ENCODE peak calls at places on chromosomes 11 and 22, in six cellular contexts. One of them, this sample, is unnamed.

GRCh38 chr22:29336751-29337490 is 21.4 kb upstream of the RASL10A start:
- DNase-seq in CD4-positive, alpha-beta memory T cell: no peak
- DNase-seq in breast epithelium: no peak
- DNase-seq in neural progenitor cell: no peak
- DNase-seq in H7: no peak
- DNase-seq in cardiac fibroblast: no peak
- DNase-seq in this sample: no peak

GRCh38 chr22:17234144-17234623 is 14.9 kb upstream of the ADA2 start:
- DNase-seq in CD4-positive, alpha-beta memory T cell: no peak
- DNase-seq in breast epithelium: no peak
- DNase-seq in neural progenitor cell: peak; percentile 89
- DNase-seq in H7: peak; percentile 88
- DNase-seq in cardiac fibroblast: peak; percentile 17
- DNase-seq in this sample: no peak

GRCh38 chr11:87870081-87870480 is 305.2 kb downstream of the RAB38 start:
- DNase-seq in CD4-positive, alpha-beta memory T cell: no peak
- DNase-seq in breast epithelium: no peak
- DNase-seq in neural progenitor cell: no peak
- DNase-seq in H7: no peak
- DNase-seq in cardiac fibroblast: no peak
- DNase-seq in this sample: peak; percentile 4

GRCh38 chr11:127000291-127000968 is at the start of gene KIRREL3:
- DNase-seq in CD4-positive, alpha-beta memory T cell: no peak
- DNase-seq in breast epithelium: no peak
- DNase-seq in neural progenitor cell: peak; percentile 72
- DNase-seq in H7: peak; percentile 64
- DNase-seq in cardiac fibroblast: no peak
- DNase-seq in this sample: no peak

GRCh38 chr11:33317662-33318061 is 60.5 kb downstream of the HIPK3 start:
- DNase-seq in CD4-positive, alpha-beta memory T cell: no peak
- DNase-seq in breast epithelium: no peak
- DNase-seq in neural progenitor cell: no peak
- DNase-seq in H7: no peak
- DNase-seq in cardiac fibroblast: no peak
- DNase-seq in this sample: peak; percentile 67

GRCh38 chr11:8863838-8864237 is 47.2 kb upstream of the AKIP1 start:
- DNase-seq in CD4-positive, alpha-beta memory T cell: no peak
- DNase-seq in breast epithelium: no peak
- DNase-seq in neural progenitor cell: no peak
- DNase-seq in H7: no peak
- DNase-seq in cardiac fibroblast: peak; percentile 58
- DNase-seq in this sample: peak; percentile 83

GRCh38 chr11:34606326-34607120 is 14.4 kb upstream of the EHF start:
- DNase-seq in CD4-positive, alpha-beta memory T cell: no peak
- DNase-seq in breast epithelium: no peak
- DNase-seq in neural progenitor cell: no peak
- DNase-seq in H7: no peak
- DNase-seq in cardiac fibroblast: no peak
- DNase-seq in this sample: no peak

GRCh38 chr11:69455969-69456368 is 25.5 kb upstream of the LINC01488 start:
- DNase-seq in CD4-positive, alpha-beta memory T cell: no peak
- DNase-seq in breast epithelium: no peak
- DNase-seq in neural progenitor cell: no peak
- DNase-seq in H7: no peak
- DNase-seq in cardiac fibroblast: no peak
- DNase-seq in this sample: no peak

GRCh38 chr11:36215688-36216050 is 73.6 kb downstream of the COMMD9 start:
- DNase-seq in CD4-positive, alpha-beta memory T cell: no peak
- DNase-seq in breast epithelium: no peak
- DNase-seq in neural progenitor cell: no peak
- DNase-seq in H7: no peak
- DNase-seq in cardiac fibroblast: no peak
- DNase-seq in this sample: no peak

GRCh38 chr11:61860054-61860903 is 31.1 kb downstream of the FADS3 start:
- DNase-seq in CD4-positive, alpha-beta memory T cell: no peak
- DNase-seq in breast epithelium: no peak
- DNase-seq in neural progenitor cell: no peak
- DNase-seq in H7: no peak
- DNase-seq in cardiac fibroblast: peak; percentile 88
- DNase-seq in this sample: no peak

GRCh38 chr11:17473071-17473744 is 3.4 kb downstream of the ABCC8 start:
- DNase-seq in CD4-positive, alpha-beta memory T cell: no peak
- DNase-seq in breast epithelium: no peak
- DNase-seq in neural progenitor cell: peak; percentile 84
- DNase-seq in H7: peak; percentile 92
- DNase-seq in cardiac fibroblast: no peak
- DNase-seq in this sample: peak; percentile 26

GRCh38 chr11:108854366-108854765 is 189.5 kb downstream of the DDX10 start:
- DNase-seq in CD4-positive, alpha-beta memory T cell: peak; percentile 2
- DNase-seq in breast epithelium: no peak
- DNase-seq in neural progenitor cell: no peak
- DNase-seq in H7: no peak
- DNase-seq in cardiac fibroblast: peak; percentile 27
- DNase-seq in this sample: no peak
- H3K4me3 ChIP-seq in CD4-positive, alpha-beta memory T cell: no peak overlapping the region
- H3K4me3 ChIP-seq in breast epithelium: no peak overlapping the region
- H3K4me3 ChIP-seq in neural progenitor cell: no peak overlapping the region
- H3K4me3 ChIP-seq in H7: no peak overlapping the region
- H3K4me3 ChIP-seq in cardiac fibroblast: no peak overlapping the region
- H3K4me3 ChIP-seq in this sample: no peak overlapping the region

GRCh38 chr22:47748887-47749286 is 986.4 kb downstream of the TBC1D22A start:
- DNase-seq in CD4-positive, alpha-beta memory T cell: no peak
- DNase-seq in breast epithelium: no peak
- DNase-seq in neural progenitor cell: no peak
- DNase-seq in H7: no peak
- DNase-seq in cardiac fibroblast: no peak
- DNase-seq in this sample: no peak
- H3K4me3 ChIP-seq in CD4-positive, alpha-beta memory T cell: no peak overlapping the region
- H3K4me3 ChIP-seq in breast epithelium: no peak overlapping the region
- H3K4me3 ChIP-seq in neural progenitor cell: no peak overlapping the region
- H3K4me3 ChIP-seq in H7: no peak overlapping the region
- H3K4me3 ChIP-seq in cardiac fibroblast: no peak overlapping the region
- H3K4me3 ChIP-seq in this sample: no peak overlapping the region

DNA sequence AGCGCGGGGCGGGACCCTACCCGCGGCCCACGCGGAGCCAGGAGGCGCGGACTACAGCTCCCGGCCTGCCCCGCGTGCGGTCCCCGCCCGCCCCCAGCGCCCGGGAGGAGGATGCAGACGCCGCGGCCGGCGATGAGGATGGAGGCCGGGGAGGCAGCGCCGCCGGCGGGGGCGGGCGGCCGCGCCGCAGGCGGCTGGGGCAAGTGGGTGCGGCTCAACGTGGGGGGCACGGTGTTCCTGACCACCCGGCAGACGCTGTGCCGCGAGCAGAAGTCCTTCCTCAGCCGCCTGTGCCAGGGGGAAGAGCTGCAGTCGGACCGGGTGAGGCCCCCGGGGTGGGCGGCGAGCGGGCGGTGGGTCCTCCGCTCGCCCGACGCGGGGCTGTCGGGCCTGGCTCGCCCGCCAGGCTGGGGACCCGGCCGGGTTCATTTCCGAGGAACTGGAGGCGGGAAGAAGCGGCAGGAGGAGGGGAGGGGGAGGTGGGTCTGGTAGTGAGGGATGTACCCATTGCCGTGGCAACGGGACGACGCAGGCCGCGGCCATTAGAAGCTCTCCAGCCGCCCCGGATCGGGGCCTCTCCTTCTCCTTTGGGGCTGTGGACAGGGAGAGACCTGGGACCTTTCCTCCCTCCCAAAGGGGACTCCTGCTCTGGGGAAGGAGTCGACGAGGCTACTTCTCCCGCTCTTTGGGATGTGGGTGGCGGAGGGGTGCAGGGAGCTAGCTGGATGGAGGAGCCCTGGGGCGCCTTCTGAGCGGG is at the start of gene KCTD17:
- DNase-seq in CD4-positive, alpha-beta memory T cell: peak; percentile 72
- DNase-seq in breast epithelium: no peak
- DNase-seq in neural progenitor cell: peak; percentile 80
- DNase-seq in H7: peak; percentile 97
- DNase-seq in cardiac fibroblast: peak; percentile 76
- DNase-seq in this sample: peak; percentile 66
- H3K4me3 ChIP-seq in CD4-positive, alpha-beta memory T cell: peak within 1 kb of the TSS; percentile 17
- H3K4me3 ChIP-seq in breast epithelium: peak within 1 kb of the TSS; percentile 66
- H3K4me3 ChIP-seq in neural progenitor cell: peak within 1 kb of the TSS; percentile 98
- H3K4me3 ChIP-seq in H7: peak within 1 kb of the TSS; percentile 75
- H3K4me3 ChIP-seq in cardiac fibroblast: peak within 1 kb of the TSS; percentile 61
- H3K4me3 ChIP-seq in this sample: peak within 1 kb of the TSS; percentile 43

GRCh38 chr11:45615182-45615792 is 50.1 kb downstream of the CHST1 start:
- DNase-seq in CD4-positive, alpha-beta memory T cell: no peak
- DNase-seq in breast epithelium: no peak
- DNase-seq in neural progenitor cell: no peak
- DNase-seq in H7: peak; percentile 39
- DNase-seq in cardiac fibroblast: no peak
- DNase-seq in this sample: no peak
- H3K4me3 ChIP-seq in CD4-positive, alpha-beta memory T cell: no peak overlapping the region
- H3K4me3 ChIP-seq in breast epithelium: no peak overlapping the region
- H3K4me3 ChIP-seq in neural progenitor cell: no peak overlapping the region
- H3K4me3 ChIP-seq in H7: no peak overlapping the region
- H3K4me3 ChIP-seq in cardiac fibroblast: no peak overlapping the region
- H3K4me3 ChIP-seq in this sample: no peak overlapping the region

GRCh38 chr22:20434773-20435172 is 2.9 kb downstream of the SCARF2 start:
- DNase-seq in CD4-positive, alpha-beta memory T cell: no peak
- DNase-seq in breast epithelium: no peak
- DNase-seq in neural progenitor cell: no peak
- DNase-seq in H7: no peak
- DNase-seq in cardiac fibroblast: no peak
- DNase-seq in this sample: no peak

GRCh38 chr22:20438066-20438677 is 547 bp upstream of the SCARF2 start:
- DNase-seq in CD4-positive, alpha-beta memory T cell: no peak
- DNase-seq in breast epithelium: no peak
- DNase-seq in neural progenitor cell: peak; percentile 57
- DNase-seq in H7: peak; percentile 88
- DNase-seq in cardiac fibroblast: peak; percentile 46
- DNase-seq in this sample: no peak

GRCh38 chr22:20437253-20438065 is at the start of gene SCARF2:
- DNase-seq in CD4-positive, alpha-beta memory T cell: no peak
- DNase-seq in breast epithelium: no peak
- DNase-seq in neural progenitor cell: peak; percentile 81
- DNase-seq in H7: peak; percentile 98
- DNase-seq in cardiac fibroblast: peak; percentile 79
- DNase-seq in this sample: no peak

GRCh38 chr22:20435436-20436308 is 2.0 kb downstream of the SCARF2 start:
- DNase-seq in CD4-positive, alpha-beta memory T cell: no peak
- DNase-seq in breast epithelium: no peak
- DNase-seq in neural progenitor cell: no peak
- DNase-seq in H7: no peak
- DNase-seq in cardiac fibroblast: no peak
- DNase-seq in this sample: no peak

DNA sequence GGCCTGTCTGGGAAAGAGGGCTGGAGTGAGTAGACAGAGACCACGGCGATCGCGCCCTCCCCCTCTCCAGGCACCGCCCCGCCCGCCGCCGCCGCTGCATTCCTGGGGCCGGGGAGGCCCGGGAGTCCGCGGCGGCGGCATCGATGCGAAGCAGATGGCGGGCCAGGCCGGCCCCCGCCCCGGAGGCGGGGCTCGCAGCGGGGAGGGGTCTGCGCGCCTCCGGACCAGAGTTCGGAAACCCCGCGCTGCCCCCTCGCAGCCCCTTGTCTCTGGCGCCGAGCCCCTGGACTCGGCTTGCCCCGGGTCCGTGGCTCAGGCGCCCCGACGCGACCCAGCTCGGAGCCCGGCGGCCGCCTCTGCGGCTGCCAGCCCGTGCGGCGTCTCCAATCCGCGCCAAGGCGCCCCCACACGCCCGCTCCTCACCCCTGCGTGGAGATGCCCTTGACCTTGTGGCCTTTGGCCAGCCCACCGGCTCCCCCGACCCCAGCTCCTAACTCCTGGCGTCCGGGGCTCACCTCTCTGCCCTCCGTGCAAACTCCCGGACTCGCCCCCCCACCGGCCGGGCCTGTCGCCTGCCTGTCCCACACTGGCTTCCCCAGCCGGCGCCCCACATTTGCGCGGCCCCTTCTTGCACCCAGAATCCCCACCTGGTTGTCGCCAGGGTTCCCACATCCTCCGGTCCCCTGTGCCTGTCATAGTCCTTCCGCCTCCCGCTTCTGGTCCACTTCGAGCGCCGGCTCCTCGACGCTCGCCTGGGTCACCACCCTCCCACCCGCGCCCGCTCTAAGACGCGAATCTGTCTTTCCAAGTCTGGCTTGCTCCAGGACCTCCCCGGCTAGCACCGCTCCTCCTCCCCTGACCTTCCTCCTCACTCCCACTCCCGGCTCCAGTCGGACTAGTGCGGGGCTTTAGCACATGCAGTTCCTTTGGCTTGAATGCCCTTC is 1.0 kb downstream of the SCARF2 start:
- DNase-seq in CD4-positive, alpha-beta memory T cell: no peak
- DNase-seq in breast epithelium: no peak
- DNase-seq in neural progenitor cell: peak; percentile 85
- DNase-seq in H7: peak; percentile 94
- DNase-seq in cardiac fibroblast: peak; percentile 55
- DNase-seq in this sample: no peak
- H3K4me3 ChIP-seq in CD4-positive, alpha-beta memory T cell: peak overlapping the region; percentile 36
- H3K4me3 ChIP-seq in breast epithelium: peak overlapping the region; percentile 69
- H3K4me3 ChIP-seq in neural progenitor cell: peak overlapping the region; percentile 54
- H3K4me3 ChIP-seq in H7: peak overlapping the region; percentile 69
- H3K4me3 ChIP-seq in cardiac fibroblast: peak overlapping the region; percentile 96
- H3K4me3 ChIP-seq in this sample: peak overlapping the region; percentile 23

DNA sequence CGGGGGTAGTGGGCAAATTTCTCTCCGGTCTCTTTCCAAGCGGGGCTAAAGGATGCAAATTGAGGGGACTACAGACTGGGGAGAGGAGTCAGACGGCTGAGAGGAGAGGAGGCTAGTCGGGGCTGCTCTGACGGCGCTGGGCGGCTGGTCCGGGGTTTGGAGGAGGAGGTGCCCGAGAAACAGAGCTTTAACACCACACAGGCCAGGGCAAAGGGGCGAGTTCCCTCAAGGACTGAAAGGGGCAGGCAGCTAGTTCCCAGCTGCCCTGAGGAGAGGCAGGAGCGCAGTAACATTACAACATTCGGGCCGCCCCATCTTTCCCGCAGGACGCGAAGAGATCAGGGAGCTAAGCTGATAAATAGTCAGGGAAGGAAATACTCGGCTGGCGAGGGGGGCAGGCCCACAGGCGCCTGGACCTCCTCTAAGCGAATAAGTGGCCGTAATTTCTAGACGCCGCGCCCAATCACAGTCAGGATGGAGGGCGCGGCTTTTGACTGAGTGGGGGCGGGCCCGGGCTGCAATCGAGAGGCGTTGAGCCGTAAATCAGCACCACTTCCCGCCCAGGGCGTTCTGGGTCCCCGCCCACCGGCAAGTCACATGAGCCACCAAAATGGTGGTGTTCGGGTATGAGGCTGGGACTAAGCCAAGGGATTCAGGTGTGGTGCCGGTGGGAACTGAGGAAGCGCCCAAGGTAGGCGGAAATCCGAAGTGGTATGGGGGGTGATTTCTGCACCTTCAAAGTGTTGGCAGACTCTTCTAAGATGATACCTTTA is at the start of gene TMEM126B:
- DNase-seq in CD4-positive, alpha-beta memory T cell: peak; percentile 94
- DNase-seq in breast epithelium: peak; percentile 98
- DNase-seq in neural progenitor cell: peak; percentile 99
- DNase-seq in H7: peak; percentile 86
- DNase-seq in cardiac fibroblast: peak; percentile 97
- DNase-seq in this sample: peak; percentile 98
- H3K4me3 ChIP-seq in CD4-positive, alpha-beta memory T cell: peak within 1 kb of the TSS; percentile 73
- H3K4me3 ChIP-seq in breast epithelium: peak within 1 kb of the TSS; percentile 82
- H3K4me3 ChIP-seq in neural progenitor cell: peak within 1 kb of the TSS; percentile 82
- H3K4me3 ChIP-seq in H7: peak within 1 kb of the TSS; percentile 86
- H3K4me3 ChIP-seq in cardiac fibroblast: peak within 1 kb of the TSS; percentile 66
- H3K4me3 ChIP-seq in this sample: peak within 1 kb of the TSS; percentile 99

DNA sequence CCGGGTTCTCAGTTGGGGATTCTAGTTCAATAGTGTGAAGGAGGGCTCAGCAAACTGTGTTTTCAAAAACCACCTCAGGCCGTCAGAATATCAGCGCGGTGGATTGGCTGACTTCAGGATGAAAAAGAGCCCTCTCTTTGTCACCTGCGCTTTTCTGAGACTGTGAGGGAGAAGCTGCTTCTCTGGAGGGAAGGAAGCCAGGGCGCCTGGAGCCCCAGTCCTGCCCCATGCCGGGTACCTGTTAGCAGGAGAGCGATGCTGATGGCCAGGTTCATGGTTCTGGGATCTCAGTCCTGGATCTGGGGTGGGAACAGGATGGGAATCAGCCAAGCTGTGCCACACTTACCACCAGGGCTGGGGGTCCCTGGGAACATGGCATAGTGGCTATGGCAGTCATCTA is 2.3 kb downstream of the THY1 start:
- DNase-seq in CD4-positive, alpha-beta memory T cell: no peak
- DNase-seq in breast epithelium: no peak
- DNase-seq in neural progenitor cell: no peak
- DNase-seq in H7: no peak
- DNase-seq in cardiac fibroblast: no peak
- DNase-seq in this sample: no peak
- H3K4me3 ChIP-seq in CD4-positive, alpha-beta memory T cell: no peak overlapping the region
- H3K4me3 ChIP-seq in breast epithelium: no peak overlapping the region
- H3K4me3 ChIP-seq in neural progenitor cell: no peak overlapping the region
- H3K4me3 ChIP-seq in H7: peak overlapping the region; percentile 9
- H3K4me3 ChIP-seq in cardiac fibroblast: no peak overlapping the region
- H3K4me3 ChIP-seq in this sample: no peak overlapping the region